ENCODE peak calls at places on chromosomes 13 and 19, in nine cellular contexts. One of them, this sample, is unnamed.

GRCh38 chr19:45782162-45782623 is at the start of gene DMPK:
- DNase-seq in transverse colon: no peak
- DNase-seq in sigmoid colon: peak; percentile 84
- DNase-seq in stomach: no peak
- DNase-seq in ovary: peak; percentile 51
- DNase-seq in K562: peak; percentile 38
- DNase-seq in H1: no peak
- DNase-seq in tibial nerve: no peak
- DNase-seq in A549: no peak
- DNase-seq in this sample: no peak

GRCh38 chr13:47672982-47673670 is 327.9 kb downstream of the SUCLA2 start:
- DNase-seq in transverse colon: no peak
- DNase-seq in H1: no peak
- DNase-seq in stomach: no peak
- DNase-seq in ovary: no peak
- DNase-seq in sigmoid colon: no peak
- DNase-seq in K562: no peak
- DNase-seq in tibial nerve: no peak
- DNase-seq in A549: no peak
- DNase-seq in this sample: no peak

GRCh38 chr19:50719566-50719965 is at the start of gene SHANK1:
- DNase-seq in stomach: no peak
- DNase-seq in A549: no peak
- DNase-seq in sigmoid colon: no peak
- DNase-seq in ovary: no peak
- DNase-seq in transverse colon: no peak
- DNase-seq in tibial nerve: no peak
- DNase-seq in K562: peak; percentile 75
- DNase-seq in H1: peak; percentile 72
- DNase-seq in this sample: no peak

GRCh38 chr19:16161848-16162247 is 11.5 kb downstream of the CIB3 start:
- DNase-seq in transverse colon: no peak
- DNase-seq in ovary: no peak
- DNase-seq in tibial nerve: no peak
- DNase-seq in K562: no peak
- DNase-seq in stomach: no peak
- DNase-seq in A549: peak; percentile 65
- DNase-seq in sigmoid colon: no peak
- DNase-seq in H1: no peak
- DNase-seq in this sample: no peak

GRCh38 chr19:3366104-3366760 is at the start of gene NFIC:
- DNase-seq in transverse colon: peak; percentile 71
- DNase-seq in tibial nerve: peak; percentile 83
- DNase-seq in stomach: peak; percentile 78
- DNase-seq in ovary: peak; percentile 91
- DNase-seq in K562: peak; percentile 80
- DNase-seq in sigmoid colon: peak; percentile 94
- DNase-seq in H1: no peak
- DNase-seq in A549: peak; percentile 87
- DNase-seq in this sample: peak; percentile 96

GRCh38 chr13:107865643-107866006 is 349.7 kb downstream of the LIG4 start:
- DNase-seq in stomach: no peak
- DNase-seq in H1: no peak
- DNase-seq in sigmoid colon: no peak
- DNase-seq in transverse colon: no peak
- DNase-seq in K562: no peak
- DNase-seq in ovary: no peak
- DNase-seq in tibial nerve: no peak
- DNase-seq in A549: no peak
- DNase-seq in this sample: no peak

GRCh38 chr19:6674868-6675305 is 4.9 kb upstream of the TNFSF14 start:
- DNase-seq in A549: peak; percentile 35
- DNase-seq in K562: peak; percentile 89
- DNase-seq in sigmoid colon: no peak
- DNase-seq in tibial nerve: peak; percentile 28
- DNase-seq in ovary: no peak
- DNase-seq in stomach: peak; percentile 59
- DNase-seq in transverse colon: peak; percentile 67
- DNase-seq in H1: peak; percentile 68
- DNase-seq in this sample: peak; percentile 94

GRCh38 chr13:32811297-32811800 is 204.9 kb upstream of the KL start:
- DNase-seq in A549: no peak
- DNase-seq in H1: no peak
- DNase-seq in transverse colon: peak; percentile 30
- DNase-seq in ovary: no peak
- DNase-seq in K562: no peak
- DNase-seq in stomach: no peak
- DNase-seq in sigmoid colon: no peak
- DNase-seq in tibial nerve: no peak
- DNase-seq in this sample: peak; percentile 81

GRCh38 chr19:7575426-7576040 is 20.1 kb upstream of the CAMSAP3 start:
- DNase-seq in stomach: no peak
- DNase-seq in K562: peak; percentile 78
- DNase-seq in transverse colon: no peak
- DNase-seq in ovary: no peak
- DNase-seq in H1: no peak
- DNase-seq in sigmoid colon: no peak
- DNase-seq in tibial nerve: no peak
- DNase-seq in A549: peak; percentile 53
- DNase-seq in this sample: no peak

GRCh38 chr13:52195052-52195837 is 35.8 kb upstream of the NEK3 start:
- DNase-seq in H1: peak; percentile 75
- DNase-seq in stomach: peak; percentile 79
- DNase-seq in A549: no peak
- DNase-seq in transverse colon: peak; percentile 79
- DNase-seq in ovary: peak; percentile 81
- DNase-seq in sigmoid colon: peak; percentile 94
- DNase-seq in tibial nerve: peak; percentile 50
- DNase-seq in K562: no peak
- DNase-seq in this sample: peak; percentile 94

GRCh38 chr19:862529-863304 is 3.3 kb downstream of the CFD start:
- DNase-seq in tibial nerve: peak; percentile 64
- DNase-seq in sigmoid colon: no peak
- DNase-seq in K562: peak; percentile 82
- DNase-seq in stomach: peak; percentile 61
- DNase-seq in H1: peak; percentile 98
- DNase-seq in A549: peak; percentile 64
- DNase-seq in ovary: peak; percentile 68
- DNase-seq in transverse colon: peak; percentile 76
- DNase-seq in this sample: no peak

GRCh38 chr13:93752506-93752905 is 525.9 kb downstream of the GPC6 start:
- DNase-seq in ovary: no peak
- DNase-seq in sigmoid colon: no peak
- DNase-seq in K562: no peak
- DNase-seq in tibial nerve: no peak
- DNase-seq in transverse colon: no peak
- DNase-seq in stomach: no peak
- DNase-seq in H1: no peak
- DNase-seq in A549: no peak
- DNase-seq in this sample: no peak

GRCh38 chr13:34155931-34156607 is 338.1 kb downstream of the RFC3 start:
- DNase-seq in transverse colon: no peak
- DNase-seq in H1: no peak
- DNase-seq in stomach: no peak
- DNase-seq in A549: peak; percentile 68
- DNase-seq in K562: no peak
- DNase-seq in ovary: no peak
- DNase-seq in sigmoid colon: no peak
- DNase-seq in tibial nerve: no peak
- DNase-seq in this sample: no peak

GRCh38 chr13:34152996-34153395 is 335.0 kb downstream of the RFC3 start:
- DNase-seq in transverse colon: no peak
- DNase-seq in tibial nerve: no peak
- DNase-seq in A549: no peak
- DNase-seq in sigmoid colon: no peak
- DNase-seq in ovary: no peak
- DNase-seq in H1: no peak
- DNase-seq in K562: no peak
- DNase-seq in stomach: no peak
- DNase-seq in this sample: no peak

GRCh38 chr13:34159946-34160345 is 342.0 kb downstream of the RFC3 start:
- DNase-seq in H1: no peak
- DNase-seq in sigmoid colon: no peak
- DNase-seq in tibial nerve: no peak
- DNase-seq in stomach: no peak
- DNase-seq in A549: no peak
- DNase-seq in ovary: no peak
- DNase-seq in transverse colon: no peak
- DNase-seq in K562: no peak
- DNase-seq in this sample: no peak

GRCh38 chr13:34153428-34154180 is 335.7 kb downstream of the RFC3 start:
- DNase-seq in H1: no peak
- DNase-seq in K562: no peak
- DNase-seq in sigmoid colon: no peak
- DNase-seq in tibial nerve: no peak
- DNase-seq in A549: no peak
- DNase-seq in stomach: peak; percentile 35
- DNase-seq in ovary: no peak
- DNase-seq in transverse colon: no peak
- DNase-seq in this sample: no peak

GRCh38 chr13:34156841-34157365 is 339.0 kb downstream of the RFC3 start:
- DNase-seq in H1: no peak
- DNase-seq in sigmoid colon: peak; percentile 87
- DNase-seq in tibial nerve: peak; percentile 24
- DNase-seq in stomach: peak; percentile 85
- DNase-seq in ovary: peak; percentile 52
- DNase-seq in A549: peak; percentile 95
- DNase-seq in transverse colon: peak; percentile 80
- DNase-seq in K562: no peak
- DNase-seq in this sample: no peak
- TF ChIP-seq POLR2A in H1: no peak
- TF ChIP-seq POLR2A in sigmoid colon: no peak
- TF ChIP-seq POLR2A in tibial nerve: no peak
- TF ChIP-seq POLR2A in stomach: no peak
- TF ChIP-seq POLR2A in ovary: no peak
- TF ChIP-seq POLR2A in A549: no peak
- TF ChIP-seq POLR2A in transverse colon: no peak
- TF ChIP-seq POLR2A in K562: no peak
- TF ChIP-seq POLR2A in this sample: no peak

GRCh38 chr13:110409581-110409992 is 102.5 kb downstream of the COL4A2 start:
- DNase-seq in sigmoid colon: no peak
- DNase-seq in stomach: no peak
- DNase-seq in transverse colon: no peak
- DNase-seq in H1: no peak
- DNase-seq in tibial nerve: no peak
- DNase-seq in ovary: no peak
- DNase-seq in K562: no peak
- DNase-seq in A549: no peak
- DNase-seq in this sample: no peak

GRCh38 chr13:110407021-110407420 is 99.9 kb downstream of the COL4A2 start:
- DNase-seq in K562: no peak
- DNase-seq in ovary: no peak
- DNase-seq in A549: no peak
- DNase-seq in tibial nerve: no peak
- DNase-seq in transverse colon: no peak
- DNase-seq in H1: no peak
- DNase-seq in stomach: no peak
- DNase-seq in sigmoid colon: no peak
- DNase-seq in this sample: no peak

GRCh38 chr13:110407531-110407930 is 100.4 kb downstream of the COL4A2 start:
- DNase-seq in A549: no peak
- DNase-seq in stomach: no peak
- DNase-seq in tibial nerve: no peak
- DNase-seq in sigmoid colon: no peak
- DNase-seq in H1: no peak
- DNase-seq in transverse colon: no peak
- DNase-seq in ovary: no peak
- DNase-seq in K562: no peak
- DNase-seq in this sample: no peak

GRCh38 chr13:110410000-110410399 is 102.9 kb downstream of the COL4A2 start:
- DNase-seq in tibial nerve: no peak
- DNase-seq in A549: no peak
- DNase-seq in transverse colon: no peak
- DNase-seq in H1: no peak
- DNase-seq in stomach: no peak
- DNase-seq in ovary: no peak
- DNase-seq in K562: no peak
- DNase-seq in sigmoid colon: no peak
- DNase-seq in this sample: no peak

DNA sequence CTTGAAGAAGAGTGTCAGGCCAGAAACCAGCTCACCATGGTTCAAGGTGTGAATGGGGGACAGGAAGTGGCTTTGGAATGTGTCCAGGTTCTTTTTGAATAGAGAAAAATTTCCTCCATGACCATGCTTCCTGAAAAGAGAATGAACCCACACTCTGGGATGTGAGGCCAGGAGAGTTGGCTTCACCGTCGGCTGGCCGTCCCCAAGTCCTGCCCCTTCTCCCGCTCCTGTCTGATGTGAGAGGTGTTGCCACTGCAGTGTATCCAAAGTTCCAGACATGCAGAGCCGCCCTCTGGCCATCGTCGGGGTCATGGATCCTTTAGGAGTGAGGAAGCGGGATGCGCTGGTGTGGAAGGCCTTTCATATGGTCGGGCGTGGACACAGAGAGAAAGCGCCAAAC is 101.2 kb downstream of the COL4A2 start:
- DNase-seq in ovary: no peak
- DNase-seq in stomach: no peak
- DNase-seq in tibial nerve: no peak
- DNase-seq in transverse colon: no peak
- DNase-seq in H1: no peak
- DNase-seq in sigmoid colon: no peak
- DNase-seq in A549: no peak
- DNase-seq in K562: no peak
- DNase-seq in this sample: no peak
- H3K4me1 ChIP-seq in ovary: peaks cover 15% of the 10 kb centered on the region
- H3K4me1 ChIP-seq in stomach: peaks cover 31% of the 10 kb centered on the region
- H3K4me1 ChIP-seq in tibial nerve: peaks cover 22% of the 10 kb centered on the region
- H3K4me1 ChIP-seq in transverse colon: peaks cover 29% of the 10 kb centered on the region
- H3K4me1 ChIP-seq in H1: no peaks in the 10 kb centered on the region
- H3K4me1 ChIP-seq in sigmoid colon: peaks cover 93% of the 10 kb centered on the region
- H3K4me1 ChIP-seq in A549: peaks cover 24% of the 10 kb centered on the region
- H3K4me1 ChIP-seq in K562: no peaks in the 10 kb centered on the region
- H3K4me1 ChIP-seq in this sample: peaks cover 95% of the 10 kb centered on the region

DNA sequence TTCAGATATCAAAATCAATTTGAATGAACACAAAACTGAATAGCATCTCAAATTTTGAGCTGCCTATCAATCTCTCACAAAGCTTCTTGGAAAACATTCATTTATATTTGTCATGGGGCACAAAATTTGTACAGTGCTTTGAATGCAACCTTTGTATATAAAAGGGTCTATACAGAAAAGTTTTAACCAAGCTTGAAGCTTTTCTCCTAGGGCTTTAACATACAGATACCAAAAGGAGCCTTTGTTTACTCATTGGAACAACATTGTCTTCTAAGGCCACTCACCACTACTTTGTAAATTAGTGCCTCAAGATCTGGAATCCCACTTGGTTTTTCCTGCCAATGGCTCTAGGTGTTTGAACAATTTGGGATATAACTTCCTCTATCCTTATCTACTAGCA is 21.2 kb downstream of the LNX2 start:
- DNase-seq in K562: no peak
- DNase-seq in tibial nerve: no peak
- DNase-seq in sigmoid colon: no peak
- DNase-seq in A549: no peak
- DNase-seq in stomach: no peak
- DNase-seq in ovary: no peak
- DNase-seq in H1: no peak
- DNase-seq in transverse colon: no peak
- DNase-seq in this sample: no peak
- TF ChIP-seq EP300 in K562: no peak
- TF ChIP-seq EP300 in tibial nerve: no peak
- TF ChIP-seq EP300 in sigmoid colon: no peak
- TF ChIP-seq EP300 in A549: no peak
- TF ChIP-seq EP300 in stomach: no peak
- TF ChIP-seq EP300 in ovary: no peak
- TF ChIP-seq EP300 in H1: no peak
- TF ChIP-seq EP300 in transverse colon: no peak
- TF ChIP-seq EP300 in this sample: no peak

GRCh38 chr13:111646464-111646855 is 326.0 kb downstream of the TEX29 start:
- DNase-seq in transverse colon: no peak
- DNase-seq in A549: no peak
- DNase-seq in tibial nerve: no peak
- DNase-seq in K562: no peak
- DNase-seq in stomach: no peak
- DNase-seq in H1: no peak
- DNase-seq in ovary: no peak
- DNase-seq in sigmoid colon: peak; percentile 28
- DNase-seq in this sample: no peak
- TF ChIP-seq POLR2A in transverse colon: no peak
- TF ChIP-seq POLR2A in A549: no peak
- TF ChIP-seq POLR2A in tibial nerve: no peak
- TF ChIP-seq POLR2A in K562: no peak
- TF ChIP-seq POLR2A in stomach: no peak
- TF ChIP-seq POLR2A in H1: no peak
- TF ChIP-seq POLR2A in ovary: no peak
- TF ChIP-seq POLR2A in sigmoid colon: no peak
- TF ChIP-seq POLR2A in this sample: no peak

This sample was measured in esophagus muscularis mucosa.